ENCODE peak calls at places on chromosomes 3 and 15, in ten cellular contexts. W is Panc1; Q is fibroblast of mammary gland; P is astrocyte of the spinal cord; H is kidney; F is adipocyte; M is A549; J is CD8-positive, alpha-beta T cell; O is MG63; Z is OCI-LY7. L is an unnamed sample.

GRCh38 chr3:100606894-100607512 is 2.4 kb upstream of the ADGRG7 start:
- DNase-seq in M (no peak), H (no peak), Z (no peak), F (no peak), O (no peak), W (no peak), P (no peak), J (no peak), Q (no peak), L (no peak)

GRCh38 chr3:111874177-111874820 is 15.2 kb downstream of the PHLDB2 start:
- DNase-seq in Z (no peak), W (no peak), F (peak; percentile 33), H (no peak), O (peak; percentile 73), J (no peak), P (peak; percentile 90), M (peak; percentile 46), Q (peak; percentile 93), L (peak; percentile 34)

GRCh38 chr3:46705751-46706572 is 4.8 kb downstream of the TMIE start:
- DNase-seq in M (no peak), Z (no peak), O (no peak), P (peak; percentile 43), Q (peak; percentile 52), J (no peak), H (peak; percentile 64), F (peak; percentile 75), W (no peak), L (no peak)

GRCh38 chr3:99882436-99883137 is 64.9 kb downstream of the CMSS1 start:
- DNase-seq in J (no peak), W (no peak), F (no peak), Q (no peak), Z (no peak), P (no peak), O (no peak), H (no peak), M (no peak), L (no peak)

GRCh38 chr3:129060276-129061076 is at the start of gene GP9:
- DNase-seq in P (no peak), H (no peak), Q (no peak), Z (no peak), O (no peak), F (no peak), W (no peak), M (no peak), J (no peak), L (no peak)

GRCh38 chr15:38377547-38378161 is 76.3 kb upstream of the FAM98B start:
- DNase-seq in M (no peak), Q (no peak), O (no peak), W (no peak), F (peak; percentile 31), P (no peak), Z (no peak), H (no peak), J (no peak), L (peak; percentile 21)

GRCh38 chr3:23580337-23580736 is 225.4 kb upstream of the UBE2E1 start:
- DNase-seq in O (no peak), F (peak; percentile 58), W (peak; percentile 51), H (no peak), P (peak; percentile 50), J (no peak), Q (peak; percentile 82), M (peak; percentile 21), Z (no peak), L (peak; percentile 89)

GRCh38 chr3:180705619-180706018 is 26.3 kb upstream of the CCDC39 start:
- DNase-seq in P (no peak), F (no peak), Z (no peak), J (no peak), H (no peak), W (no peak), Q (no peak), M (no peak), O (no peak), L (no peak)

GRCh38 chr3:152283492-152284381 is 15.0 kb downstream of the MBNL1 start:
- DNase-seq in M (no peak), F (no peak), Z (no peak), P (no peak), J (no peak), W (no peak), Q (no peak), O (no peak), H (no peak), L (no peak)

GRCh38 chr3:46986055-46986730 is 6.7 kb downstream of the NBEAL2 start:
- DNase-seq in M (no peak), J (no peak), H (peak; percentile 11), P (no peak), Q (no peak), Z (peak; percentile 63), O (no peak), F (no peak), W (no peak), L (no peak)

GRCh38 chr3:161043343-161044035 is 61.7 kb downstream of the B3GALNT1 start:
- DNase-seq in F (peak; percentile 22), P (no peak), Q (no peak), H (no peak), Z (no peak), W (no peak), O (no peak), J (no peak), M (no peak), L (no peak)

GRCh38 chr3:41018841-41019240 is 180.5 kb upstream of the CTNNB1 start:
- DNase-seq in H (no peak), P (no peak), F (no peak), Z (no peak), O (no peak), Q (no peak), J (no peak), W (no peak), M (no peak), L (no peak)

GRCh38 chr15:60859996-60860494 is 369.1 kb downstream of the RORA start:
- DNase-seq in J (no peak), M (no peak), W (no peak), P (peak; percentile 12), Z (no peak), O (peak; percentile 62), Q (peak; percentile 86), F (no peak), H (no peak), L (no peak)

GRCh38 chr3:121018917-121019321 is 110.9 kb downstream of the STXBP5L start:
- DNase-seq in P (no peak), O (no peak), M (no peak), W (no peak), F (no peak), H (peak; percentile 45), Q (no peak), Z (no peak), J (no peak), L (no peak)

GRCh38 chr15:43210807-43211206 is 10.0 kb downstream of the EPB42 start:
- DNase-seq in Z (no peak), F (no peak), P (no peak), M (no peak), O (no peak), J (no peak), Q (no peak), W (no peak), H (no peak), L (no peak)

GRCh38 chr15:31461911-31462480 is 135.4 kb downstream of the KLF13 start:
- DNase-seq in F (no peak), H (no peak), O (no peak), M (no peak), Z (peak; percentile 59), W (no peak), J (no peak), Q (no peak), P (no peak), L (no peak)

GRCh38 chr3:129211772-129212171 is 28.1 kb upstream of the CNBP start:
- DNase-seq in P (peak; percentile 81), M (peak; percentile 82), W (peak; percentile 97), O (peak; percentile 99), H (peak; percentile 94), Q (peak; percentile 93), Z (no peak), J (no peak), F (peak; percentile 47), L (peak; percentile 86)

GRCh38 chr3:176491084-176491483 is 706.2 kb downstream of the TBL1XR1 start:
- DNase-seq in J (no peak), H (no peak), M (no peak), Z (no peak), O (no peak), W (no peak), F (no peak), P (no peak), Q (no peak), L (no peak)
- H3K4me3 ChIP-seq in J (no peak overlapping the region), H (no peak overlapping the region), M (no peak overlapping the region), Z (no peak overlapping the region), O (no peak overlapping the region), W (no peak overlapping the region), F (no peak overlapping the region), P (no peak overlapping the region), Q (no peak overlapping the region), L (no peak overlapping the region)

GRCh38 chr3:51966016-51966415 is 1.2 kb downstream of the PCBP4 start:
- DNase-seq in W (no peak), Q (no peak), F (no peak), H (no peak), M (no peak), O (no peak), Z (no peak), J (no peak), P (no peak), L (no peak)
- H3K4me3 ChIP-seq in W (peak overlapping the region; percentile 71), Q (no peak overlapping the region), F (no peak overlapping the region), H (no peak overlapping the region), M (no peak overlapping the region), O (no peak overlapping the region), Z (no peak overlapping the region), J (no peak overlapping the region), P (peak overlapping the region; percentile 70), L (no peak overlapping the region)

GRCh38 chr15:40844543-40844981 is 714 bp downstream of the SPINT1 start:
- DNase-seq in P (no peak), J (no peak), Z (no peak), M (no peak), F (peak; percentile 23), W (no peak), O (no peak), Q (no peak), H (peak; percentile 88), L (no peak)

GRCh38 chr15:40845511-40846284 is 1.9 kb downstream of the SPINT1 start:
- DNase-seq in Q (no peak), F (no peak), J (no peak), P (no peak), W (no peak), Z (no peak), H (peak; percentile 82), O (no peak), M (no peak), L (no peak)

GRCh38 chr15:40845036-40845435 is 1.2 kb downstream of the SPINT1 start:
- DNase-seq in M (no peak), H (no peak), F (no peak), Q (no peak), O (no peak), J (no peak), Z (no peak), W (no peak), P (no peak), L (no peak)

GRCh38 chr15:40846846-40847224 is 3.0 kb downstream of the SPINT1 start:
- DNase-seq in Z (no peak), J (no peak), O (no peak), H (no peak), M (no peak), P (no peak), F (no peak), W (no peak), Q (no peak), L (no peak)

GRCh38 chr15:40847225-40847961 is 3.5 kb downstream of the SPINT1 start:
- DNase-seq in M (peak; percentile 38), P (no peak), F (no peak), O (peak; percentile 39), H (peak; percentile 86), W (no peak), J (no peak), Q (no peak), Z (peak; percentile 72), L (peak; percentile 26)
- H3K4me3 ChIP-seq in M (no peak overlapping the region), P (no peak overlapping the region), F (no peak overlapping the region), O (no peak overlapping the region), H (peak overlapping the region; percentile 67), W (no peak overlapping the region), J (no peak overlapping the region), Q (no peak overlapping the region), Z (peak overlapping the region; percentile 14), L (no peak overlapping the region)

GRCh38 chr15:52331490-52332240 is 36.1 kb upstream of the MYO5C start:
- DNase-seq in F (peak; percentile 52), M (peak; percentile 44), W (peak; percentile 81), P (peak; percentile 62), H (no peak), O (peak; percentile 19), Z (peak; percentile 89), J (peak; percentile 44), Q (peak; percentile 68), L (peak; percentile 64)
- H3K4me3 ChIP-seq in F (no peak overlapping the region), M (no peak overlapping the region), W (no peak overlapping the region), P (no peak overlapping the region), H (no peak overlapping the region), O (no peak overlapping the region), Z (peak overlapping the region; percentile 24), J (no peak overlapping the region), Q (no peak overlapping the region), L (no peak overlapping the region)

L was measured in cardiac fibroblast.